ENCODE peak calls at places on chromosomes 12 and 14, in six cellular contexts. O is neural crest cell, I is caudate nucleus, Q is NCI-H1092, B is HL-60, H is NCI-H1436 treated with DMSO at 0.1 percent for 48 hours. X is an unnamed sample.

GRCh38 chr12:63845726-63846125 is 1.2 kb downstream of the SRGAP1 start:
- DNase-seq in O (no peak), I (no peak), Q (no peak), B (no peak), H (no peak), X (no peak)

GRCh38 chr14:90440592-90440991 is 43.8 kb downstream of the CALM1 start:
- DNase-seq in O (no peak), I (no peak), Q (no peak), B (no peak), H (no peak), X (no peak)

GRCh38 chr12:90355701-90356345 is 599.2 kb downstream of the CCER1 start:
- DNase-seq in O (no peak), I (no peak), Q (no peak), B (no peak), H (no peak), X (no peak)

GRCh38 chr12:131140697-131141096 is 187.0 kb downstream of the ADGRD1 start:
- DNase-seq in O (no peak), I (no peak), Q (no peak), B (no peak), H (no peak), X (no peak)

GRCh38 chr12:32198555-32198954 is 91.9 kb downstream of the BICD1 start:
- DNase-seq in O (no peak), I (no peak), Q (no peak), B (no peak), H (no peak), X (no peak)

GRCh38 chr12:116276433-116277216 is 868 bp downstream of the MED13L start:
- DNase-seq in O (peak), I (peak), Q (peak), B (peak), H (no peak), X (peak)

GRCh38 chr14:50926851-50927386 is 17.4 kb downstream of the PYGL start:
- DNase-seq in O (no peak), I (no peak), Q (no peak), B (peak), H (no peak), X (no peak)

GRCh38 chr12:87142346-87142745 is 886.2 kb upstream of the MGAT4C start:
- DNase-seq in O (no peak), I (no peak), Q (no peak), B (no peak), H (no peak), X (no peak)

GRCh38 chr14:54470701-54471100 is 18.1 kb downstream of the GMFB start:
- DNase-seq in O (no peak), I (no peak), Q (no peak), B (no peak), H (no peak), X (no peak)

GRCh38 chr12:121765573-121765972 is 27.9 kb downstream of the RHOF start:
- DNase-seq in O (no peak), I (peak), Q (no peak), B (no peak), H (no peak), X (no peak)

GRCh38 chr14:35374273-35374681 is 30.3 kb downstream of the NFKBIA start:
- DNase-seq in O (no peak), I (no peak), Q (no peak), B (peak), H (no peak), X (no peak)

GRCh38 chr12:1946311-1946710 is 27.9 kb upstream of the CACNA2D4 start:
- DNase-seq in O (no peak), I (no peak), Q (no peak), B (no peak), H (no peak), X (no peak)

GRCh38 chr12:50598321-50598862 is 93.6 kb downstream of the DIP2B start:
- DNase-seq in O (no peak), I (no peak), Q (no peak), B (no peak), H (no peak), X (no peak)

GRCh38 chr12:10213168-10214130 is 772 bp downstream of the GABARAPL1 start:
- DNase-seq in O (peak), I (peak), Q (no peak), B (peak), H (no peak), X (no peak)

GRCh38 chr14:49849213-49849847 is 3.3 kb downstream of the NEMF start:
- DNase-seq in O (no peak), I (no peak), Q (no peak), B (no peak), H (no peak), X (no peak)

GRCh38 chr12:108241961-108242360 is 97.2 kb downstream of the CMKLR1 start:
- DNase-seq in O (no peak), I (peak), Q (no peak), B (no peak), H (no peak), X (no peak)

GRCh38 chr12:114770323-114770722 is 86.3 kb upstream of the TBX3 start:
- DNase-seq in O (no peak), I (no peak), Q (no peak), B (no peak), H (no peak), X (no peak)

GRCh38 chr14:55353686-55354467 is 57.8 kb downstream of the ATG14 start:
- DNase-seq in O (no peak), I (peak), Q (no peak), B (no peak), H (no peak), X (no peak)

GRCh38 chr12:113747048-113747447 is 219.1 kb downstream of the RBM19 start:
- DNase-seq in O (no peak), I (no peak), Q (peak), B (no peak), H (no peak), X (no peak)

GRCh38 chr14:56118611-56119181 is 485 bp downstream of the PELI2 start:
- DNase-seq in O (no peak), I (peak), Q (no peak), B (no peak), H (no peak), X (no peak)

GRCh38 chr14:84129028-84129427 is 1400.9 kb upstream of the FLRT2 start:
- DNase-seq in O (no peak), I (no peak), Q (no peak), B (peak), H (no peak), X (peak)

GRCh38 chr12:6039894-6040601 is 84.4 kb downstream of the VWF start:
- DNase-seq in O (peak), I (peak), Q (peak), B (peak), H (no peak), X (no peak)

GRCh38 chr12:121932176-121932536 is 13.8 kb downstream of the CFAP251 start:
- DNase-seq in O (no peak), I (no peak), Q (no peak), B (no peak), H (no peak), X (no peak)

GRCh38 chr12:114656906-114657596 is 26.9 kb downstream of the TBX3 start:
- DNase-seq in O (no peak), I (no peak), Q (peak), B (no peak), H (peak), X (no peak)

GRCh38 chr14:32381869-32382268 is 52.8 kb downstream of the AKAP6 start:
- DNase-seq in O (no peak), I (no peak), Q (no peak), B (no peak), H (no peak), X (no peak)

GRCh38 chr12:75766263-75767160 is 255.1 kb upstream of the KRR1 start:
- DNase-seq in O (no peak), I (no peak), Q (no peak), B (no peak), H (no peak), X (no peak)

GRCh38 chr14:77265561-77266335 is 5.3 kb downstream of the NGB start:
- DNase-seq in O (no peak), I (no peak), Q (no peak), B (no peak), H (no peak), X (no peak)

GRCh38 chr14:32028599-32028998 is 48.5 kb upstream of the ARHGAP5 start:
- DNase-seq in O (no peak), I (no peak), Q (no peak), B (peak), H (no peak), X (no peak)

GRCh38 chr14:70920608-70921007 is 13.3 kb downstream of the PCNX1 start:
- DNase-seq in O (no peak), I (no peak), Q (no peak), B (no peak), H (no peak), X (no peak)

GRCh38 chr12:107759410-107759809 is 1.5 kb downstream of the PRDM4 start:
- DNase-seq in O (no peak), I (no peak), Q (no peak), B (peak), H (no peak), X (no peak)

GRCh38 chr12:12338528-12339168 is 11.4 kb downstream of the MANSC1 start:
- DNase-seq in O (no peak), I (no peak), Q (no peak), B (peak), H (no peak), X (no peak)

GRCh38 chr14:96705422-96706092 is 91.6 kb upstream of the VRK1 start:
- DNase-seq in O (no peak), I (no peak), Q (no peak), B (peak), H (no peak), X (no peak)

GRCh38 chr14:75531660-75532317 is 9.5 kb downstream of the BATF start:
- DNase-seq in O (no peak), I (no peak), Q (no peak), B (no peak), H (no peak), X (no peak)

GRCh38 chr12:107377596-107378385 is 284.4 kb upstream of the CRY1 start:
- DNase-seq in O (no peak), I (no peak), Q (no peak), B (no peak), H (no peak), X (no peak)

X was measured in neuronal stem cell.